ENCODE peak calls at places on chromosomes 13 and 19, in four cellular contexts. F is WERI-Rb-1, M is astrocyte of the spinal cord, G is transverse colon. Z is an unnamed sample.

GRCh38 chr13:76890036-76890435 is 3.8 kb upstream of the KCTD12 start:
- DNase-seq in F (no peak), M (peak), G (no peak), Z (no peak)

GRCh38 chr19:44810555-44811447 is 1.9 kb downstream of the BCAM start:
- DNase-seq in F (no peak), M (no peak), G (no peak), Z (no peak)

GRCh38 chr13:25738342-25738771 is 313.5 kb downstream of the SHISA2 start:
- DNase-seq in F (no peak), M (peak), G (no peak), Z (no peak)

GRCh38 chr13:84607614-84608013 is 725.3 kb upstream of the SLITRK1 start:
- DNase-seq in F (no peak), M (peak), G (no peak), Z (no peak)

GRCh38 chr13:84985860-84986259 is 813.4 kb downstream of the SLITRK6 start:
- DNase-seq in F (peak), M (no peak), G (no peak), Z (no peak)

GRCh38 chr19:49680473-49681351 is 3.6 kb downstream of the PRMT1 start:
- DNase-seq in F (peak), M (peak), G (peak), Z (peak)

GRCh38 chr13:45700971-45701900 is 884 bp upstream of the CBY2 start:
- DNase-seq in F (peak), M (no peak), G (no peak), Z (no peak)

GRCh38 chr13:114315074-114315785 is 927 bp downstream of the CHAMP1 start:
- DNase-seq in F (no peak), M (no peak), G (no peak), Z (no peak)

GRCh38 chr19:40862785-40863184 is 12.5 kb upstream of the CYP2A6 start:
- DNase-seq in F (no peak), M (no peak), G (no peak), Z (no peak)

GRCh38 chr13:79692846-79693245 is 211.9 kb downstream of the NDFIP2 start:
- DNase-seq in F (no peak), M (no peak), G (no peak), Z (no peak)

GRCh38 chr13:36910545-36910944 is 9.5 kb downstream of the SMAD9 start:
- DNase-seq in F (no peak), M (no peak), G (no peak), Z (no peak)

GRCh38 chr13:42068886-42069285 is 20.4 kb downstream of the DGKH start:
- DNase-seq in F (no peak), M (no peak), G (no peak), Z (no peak)

GRCh38 chr13:112928958-112929777 is 39.8 kb upstream of the MCF2L start:
- DNase-seq in F (no peak), M (peak), G (peak), Z (no peak)

GRCh38 chr19:31223805-31224534 is 125.3 kb downstream of the TSHZ3 start:
- DNase-seq in F (no peak), M (peak), G (no peak), Z (no peak)
- TF ChIP-seq CTCF in F (no peak), M (no peak), G (no peak), Z (no peak)

GRCh38 chr19:30504272-30504671 is 132.1 kb downstream of the ZNF536 start:
- DNase-seq in F (no peak), M (no peak), G (no peak), Z (no peak)

GRCh38 chr19:30498707-30499106 is 126.5 kb downstream of the ZNF536 start:
- DNase-seq in F (peak), M (no peak), G (no peak), Z (no peak)
- TF ChIP-seq CTCF in F (peak), M (no peak), G (no peak), Z (no peak)

DNA sequence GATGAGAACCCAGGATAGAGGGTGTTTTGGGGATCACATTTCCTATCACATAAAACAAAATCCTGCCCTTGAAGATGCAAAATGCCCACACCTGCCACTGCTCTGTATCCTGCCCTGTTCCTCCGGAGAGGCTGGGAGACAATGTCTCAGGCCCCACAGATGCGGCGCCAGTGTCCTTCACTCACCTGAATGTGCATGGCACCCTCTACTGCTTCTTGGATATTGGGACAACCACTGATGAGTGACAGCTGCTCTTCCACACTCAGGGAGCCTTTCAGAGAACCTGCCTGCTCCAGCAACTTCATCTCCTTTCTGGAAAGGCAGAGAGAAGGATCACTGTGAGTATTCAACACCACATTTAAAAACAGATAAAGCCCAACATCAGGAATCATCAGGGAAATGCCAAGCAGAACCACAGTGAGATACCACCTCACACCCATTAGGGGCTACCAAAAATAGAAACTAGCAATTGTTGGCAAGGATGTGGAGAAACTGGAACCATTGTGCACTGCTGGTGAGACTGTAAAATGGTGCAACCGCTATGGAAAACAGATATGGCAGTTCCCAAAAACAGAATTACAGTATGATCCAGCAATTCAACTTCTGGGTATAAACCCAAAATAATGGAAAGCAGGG is 36.4 kb downstream of the CRYL1 start:
- DNase-seq in F (no peak), M (no peak), G (peak), Z (no peak)
- TF ChIP-seq CTCF in F (peak), M (no peak), G (peak), Z (peak)

DNA sequence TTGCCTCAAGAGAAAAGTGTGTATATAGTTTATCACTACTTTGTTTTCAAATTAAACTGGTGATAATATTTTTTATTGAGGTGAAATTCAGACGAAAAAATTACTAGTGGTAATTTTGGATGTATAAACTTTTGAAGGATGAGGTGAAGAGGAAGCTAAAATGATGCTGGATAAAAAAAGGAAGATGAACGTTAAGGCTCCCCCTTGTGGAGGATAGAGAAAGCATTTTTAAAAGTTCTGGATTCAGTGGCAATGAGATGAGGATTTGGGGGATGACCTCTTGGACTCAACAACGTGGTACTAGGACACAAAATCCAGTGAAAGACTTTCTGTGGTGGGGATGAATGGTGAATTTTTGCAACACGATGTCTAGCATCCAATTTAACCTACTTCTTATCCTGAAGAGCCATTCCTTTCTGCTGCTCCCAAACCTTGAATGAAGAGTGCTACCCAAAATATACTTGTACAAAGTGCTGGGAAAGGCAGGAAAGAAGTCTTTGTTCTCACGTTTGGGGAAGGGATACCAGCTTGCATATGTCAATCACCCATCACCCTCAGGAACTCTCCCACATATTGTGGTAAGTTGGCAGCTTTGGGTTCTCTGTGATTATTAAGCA is 7.3 kb upstream of the SIGLEC5 start:
- DNase-seq in F (no peak), M (no peak), G (no peak), Z (no peak)
- TF ChIP-seq CTCF in F (peak), M (peak), G (peak), Z (peak)

Z was measured in CD14-positive monocyte.